ENCODE peak calls at places on chromosomes 11 and 22, in four cellular contexts. One of them, this sample, is unnamed.
A peak's percentile ranks its signal among the peaks of the same experiment; 100 is the strongest.

GRCh38 chr11:130588471-130588870 is 140.0 kb downstream of the ADAMTS15 start:
- DNase-seq in HuH-7: no peak
- DNase-seq in left cardiac atrium: no peak
- DNase-seq in T-helper 1 cell: no peak
- DNase-seq in this sample: no peak

GRCh38 chr22:50675553-50676199 is 3.1 kb downstream of the SHANK3 start:
- DNase-seq in HuH-7: no peak
- DNase-seq in left cardiac atrium: no peak
- DNase-seq in T-helper 1 cell: no peak
- DNase-seq in this sample: no peak

GRCh38 chr22:33811686-33812085 is 108.6 kb downstream of the LARGE1 start:
- DNase-seq in HuH-7: no peak
- DNase-seq in left cardiac atrium: peak; percentile 71
- DNase-seq in T-helper 1 cell: no peak
- DNase-seq in this sample: no peak

GRCh38 chr11:114818382-114818781 is 140.1 kb downstream of the NXPE2 start:
- DNase-seq in HuH-7: no peak
- DNase-seq in left cardiac atrium: no peak
- DNase-seq in T-helper 1 cell: no peak
- DNase-seq in this sample: no peak

GRCh38 chr22:27603823-27604190 is 197.7 kb downstream of the MN1 start:
- DNase-seq in HuH-7: no peak
- DNase-seq in left cardiac atrium: peak; percentile 47
- DNase-seq in T-helper 1 cell: no peak
- DNase-seq in this sample: no peak

GRCh38 chr11:23370580-23371275 is 510.5 kb upstream of the CCDC179 start:
- DNase-seq in HuH-7: no peak
- DNase-seq in left cardiac atrium: no peak
- DNase-seq in T-helper 1 cell: no peak
- DNase-seq in this sample: no peak

GRCh38 chr11:123179571-123179970 is 15.5 kb downstream of the CLMP start:
- DNase-seq in HuH-7: no peak
- DNase-seq in left cardiac atrium: no peak
- DNase-seq in T-helper 1 cell: no peak
- DNase-seq in this sample: no peak

GRCh38 chr11:116217006-116217405 is 555.8 kb downstream of the BUD13 start:
- DNase-seq in HuH-7: peak; percentile 40
- DNase-seq in left cardiac atrium: no peak
- DNase-seq in T-helper 1 cell: peak; percentile 1
- DNase-seq in this sample: no peak

GRCh38 chr11:127362754-127363153 is 362.2 kb upstream of the KIRREL3 start:
- DNase-seq in HuH-7: peak; percentile 3
- DNase-seq in left cardiac atrium: no peak
- DNase-seq in T-helper 1 cell: no peak
- DNase-seq in this sample: no peak

GRCh38 chr11:46382644-46383403 is 1.4 kb downstream of the MDK start:
- DNase-seq in HuH-7: peak; percentile 97
- DNase-seq in left cardiac atrium: no peak
- DNase-seq in T-helper 1 cell: no peak
- DNase-seq in this sample: no peak

GRCh38 chr22:21766933-21767462 is 31.4 kb upstream of the YPEL1 start:
- DNase-seq in HuH-7: no peak
- DNase-seq in left cardiac atrium: no peak
- DNase-seq in T-helper 1 cell: peak; percentile 92
- DNase-seq in this sample: no peak

GRCh38 chr11:81005595-81005994 is 1564.8 kb upstream of the TENM4 start:
- DNase-seq in HuH-7: no peak
- DNase-seq in left cardiac atrium: no peak
- DNase-seq in T-helper 1 cell: no peak
- DNase-seq in this sample: no peak

GRCh38 chr11:46183819-46184218 is 62.6 kb upstream of the PHF21A start:
- DNase-seq in HuH-7: no peak
- DNase-seq in left cardiac atrium: no peak
- DNase-seq in T-helper 1 cell: no peak
- DNase-seq in this sample: no peak

GRCh38 chr11:105910095-105910715 is 111.8 kb downstream of the MSANTD4 start:
- DNase-seq in HuH-7: no peak
- DNase-seq in left cardiac atrium: no peak
- DNase-seq in T-helper 1 cell: no peak
- DNase-seq in this sample: no peak

GRCh38 chr11:3687399-3687798 is 16.2 kb upstream of the CHRNA10 start:
- DNase-seq in HuH-7: no peak
- DNase-seq in left cardiac atrium: no peak
- DNase-seq in T-helper 1 cell: no peak
- DNase-seq in this sample: no peak

GRCh38 chr11:111676878-111677585 is 74.8 kb downstream of the SIK2 start:
- DNase-seq in HuH-7: no peak
- DNase-seq in left cardiac atrium: no peak
- DNase-seq in T-helper 1 cell: no peak
- DNase-seq in this sample: no peak

GRCh38 chr11:114820621-114821020 is 142.3 kb downstream of the NXPE2 start:
- DNase-seq in HuH-7: no peak
- DNase-seq in left cardiac atrium: no peak
- DNase-seq in T-helper 1 cell: no peak
- DNase-seq in this sample: no peak

GRCh38 chr11:134036484-134037092 is 32.3 kb upstream of the JAM3 start:
- DNase-seq in HuH-7: no peak
- DNase-seq in left cardiac atrium: no peak
- DNase-seq in T-helper 1 cell: peak; percentile 14
- DNase-seq in this sample: no peak

GRCh38 chr22:22408731-22409696 is 99.5 kb downstream of the ZNF280B start:
- DNase-seq in HuH-7: peak; percentile 59
- DNase-seq in left cardiac atrium: no peak
- DNase-seq in T-helper 1 cell: no peak
- DNase-seq in this sample: no peak

GRCh38 chr11:96388891-96389603 is 665 bp downstream of the CCDC82 start:
- DNase-seq in HuH-7: peak; percentile 37
- DNase-seq in left cardiac atrium: no peak
- DNase-seq in T-helper 1 cell: no peak
- DNase-seq in this sample: no peak

GRCh38 chr22:47380692-47381091 is 618.2 kb downstream of the TBC1D22A start:
- DNase-seq in HuH-7: no peak
- DNase-seq in left cardiac atrium: no peak
- DNase-seq in T-helper 1 cell: no peak
- DNase-seq in this sample: no peak

GRCh38 chr22:19984201-19984753 is 32.3 kb downstream of the ARVCF start:
- DNase-seq in HuH-7: no peak
- DNase-seq in left cardiac atrium: peak; percentile 53
- DNase-seq in T-helper 1 cell: no peak
- DNase-seq in this sample: no peak

GRCh38 chr11:8533332-8533731 is 60.7 kb downstream of the STK33 start:
- DNase-seq in HuH-7: no peak
- DNase-seq in left cardiac atrium: no peak
- DNase-seq in T-helper 1 cell: no peak
- DNase-seq in this sample: no peak

GRCh38 chr11:75445315-75445953 is 12.4 kb upstream of the KLHL35 start:
- DNase-seq in HuH-7: peak; percentile 89
- DNase-seq in left cardiac atrium: peak; percentile 71
- DNase-seq in T-helper 1 cell: peak; percentile 55
- DNase-seq in this sample: no peak

GRCh38 chr11:67563354-67564114 is 20.1 kb upstream of the GSTP1 start:
- DNase-seq in HuH-7: no peak
- DNase-seq in left cardiac atrium: peak; percentile 81
- DNase-seq in T-helper 1 cell: no peak
- DNase-seq in this sample: no peak

GRCh38 chr11:117837791-117838190 is 13.2 kb upstream of the FXYD2 start:
- DNase-seq in HuH-7: no peak
- DNase-seq in left cardiac atrium: peak; percentile 7
- DNase-seq in T-helper 1 cell: no peak
- DNase-seq in this sample: no peak

GRCh38 chr11:8839957-8840945 is 70.7 kb upstream of the AKIP1 start:
- DNase-seq in HuH-7: peak; percentile 55
- DNase-seq in left cardiac atrium: no peak
- DNase-seq in T-helper 1 cell: no peak
- DNase-seq in this sample: no peak